ENCODE peak calls at places on chromosomes 3 and 15, in nine cellular contexts. B is WTC11; S is A549; W is esophagus squamous epithelium; Y is NB4; V is HCT116; D is lower leg skin; O is glutamatergic neuron; E is CD8-positive, alpha-beta T cell. C is an unnamed sample.

GRCh38 chr3:124266517-124266916 is 274.6 kb upstream of the ROPN1 start:
- DNase-seq in B (no peak), S (no peak), E (no peak), D (no peak), Y (no peak), O (no peak), V (no peak), W (no peak), C (no peak)

GRCh38 chr3:58999779-59000170 is 50.0 kb downstream of the CFAP20DC start:
- DNase-seq in B (no peak), D (no peak), W (no peak), Y (no peak), E (no peak), S (no peak), V (no peak), O (no peak), C (no peak)

GRCh38 chr15:34737379-34737928 is 17.3 kb downstream of the GJD2 start:
- DNase-seq in S (no peak), O (no peak), D (no peak), V (no peak), E (no peak), W (no peak), B (no peak), Y (no peak), C (no peak)

GRCh38 chr3:42683875-42684593 is 1.3 kb upstream of the KLHL40 start:
- DNase-seq in D (peak), Y (peak), E (no peak), V (peak), W (no peak), O (no peak), B (no peak), S (peak), C (no peak)

GRCh38 chr15:74511583-74511982 is 29.4 kb upstream of the ARID3B start:
- DNase-seq in D (no peak), V (no peak), Y (peak), S (no peak), E (no peak), B (no peak), W (no peak), O (no peak), C (no peak)

GRCh38 chr15:90002428-90002844 is 1.3 kb downstream of the ZNF710 start:
- DNase-seq in W (no peak), D (peak), O (peak), V (no peak), B (peak), E (no peak), S (peak), Y (peak), C (no peak)

GRCh38 chr3:138459619-138460535 is 25.5 kb downstream of the ESYT3 start:
- DNase-seq in Y (no peak), S (no peak), E (no peak), D (peak), V (no peak), W (no peak), O (no peak), B (no peak), C (no peak)

GRCh38 chr15:87354661-87355410 is 901.7 kb downstream of the NTRK3 start:
- DNase-seq in W (no peak), Y (no peak), O (no peak), S (no peak), V (no peak), E (no peak), D (no peak), B (no peak), C (no peak)

GRCh38 chr3:178260887-178261286 is 275.3 kb upstream of the KCNMB2 start:
- DNase-seq in B (no peak), V (no peak), S (no peak), O (no peak), E (no peak), D (no peak), Y (no peak), W (no peak), C (no peak)

GRCh38 chr3:46579756-46580286 is 13.7 kb upstream of the LRRC2 start:
- DNase-seq in S (no peak), O (no peak), Y (no peak), B (no peak), E (no peak), D (no peak), V (no peak), W (no peak), C (no peak)

GRCh38 chr15:90677807-90678790 is 39.0 kb upstream of the BLM start:
- DNase-seq in E (no peak), D (no peak), S (no peak), O (no peak), W (no peak), B (no peak), Y (no peak), V (no peak), C (no peak)

GRCh38 chr3:126530171-126531050 is 6.5 kb downstream of the CHST13 start:
- DNase-seq in D (no peak), E (no peak), S (no peak), O (peak), Y (peak), W (no peak), B (no peak), V (no peak), C (no peak)

GRCh38 chr3:29333520-29333919 is 52.6 kb downstream of the RBMS3 start:
- DNase-seq in V (no peak), S (no peak), W (no peak), D (no peak), E (no peak), Y (no peak), B (no peak), O (no peak), C (no peak)

GRCh38 chr3:131526801-131527347 is 24.1 kb upstream of the MRPL3 start:
- DNase-seq in V (no peak), O (peak), Y (peak), E (no peak), D (no peak), B (peak), S (peak), W (no peak), C (peak)

GRCh38 chr3:43932921-43933320 is 242.2 kb downstream of the ABHD5 start:
- DNase-seq in B (no peak), Y (no peak), D (no peak), O (no peak), E (no peak), S (no peak), W (no peak), V (no peak), C (no peak)

GRCh38 chr15:74857671-74858365 is 14.9 kb upstream of the ULK3 start:
- DNase-seq in B (no peak), O (no peak), Y (no peak), D (no peak), E (no peak), W (no peak), V (no peak), S (no peak), C (no peak)

GRCh38 chr3:97793415-97794019 is 28.3 kb upstream of the CRYBG3 start:
- DNase-seq in D (no peak), S (peak), E (no peak), Y (peak), O (no peak), V (peak), B (no peak), W (no peak), C (no peak)

GRCh38 chr15:92454525-92455105 is 60.9 kb downstream of the ST8SIA2 start:
- DNase-seq in S (no peak), B (no peak), O (no peak), W (no peak), E (no peak), D (no peak), Y (no peak), V (no peak), C (no peak)

GRCh38 chr15:88782465-88782864 is 20.8 kb upstream of the ACAN start:
- DNase-seq in V (no peak), D (peak), B (no peak), Y (no peak), O (no peak), W (no peak), S (no peak), E (no peak), C (no peak)

GRCh38 chr15:25717116-25717755 is 145.9 kb downstream of the ATP10A start:
- DNase-seq in B (no peak), D (peak), Y (no peak), V (no peak), O (no peak), E (no peak), S (no peak), W (no peak), C (no peak)

GRCh38 chr3:165642761-165643432 is 194.3 kb downstream of the BCHE start:
- DNase-seq in O (no peak), E (no peak), B (no peak), V (peak), Y (no peak), S (peak), W (no peak), D (no peak), C (no peak)

GRCh38 chr3:175208316-175208715 is 349.2 kb downstream of the NAALADL2 start:
- DNase-seq in D (no peak), B (no peak), Y (no peak), V (no peak), O (no peak), W (no peak), E (no peak), S (no peak), C (no peak)

GRCh38 chr3:48716508-48716981 is 476 bp downstream of the IP6K2 start:
- DNase-seq in S (no peak), V (no peak), W (no peak), B (peak), Y (peak), E (peak), O (peak), D (no peak), C (peak)

GRCh38 chr3:175890056-175890455 is 1030.9 kb downstream of the NAALADL2 start:
- DNase-seq in B (no peak), D (no peak), W (no peak), E (no peak), Y (no peak), S (no peak), O (no peak), V (no peak), C (no peak)

GRCh38 chr3:60812544-60812943 is 438.7 kb downstream of the FHIT start:
- DNase-seq in O (no peak), W (no peak), V (no peak), D (no peak), S (no peak), E (no peak), B (no peak), Y (no peak), C (no peak)

GRCh38 chr3:38651153-38651789 is 1.8 kb upstream of the SCN5A start:
- DNase-seq in E (peak), V (peak), D (peak), S (peak), B (peak), Y (peak), O (peak), W (no peak), C (peak)

GRCh38 chr3:1131156-1131555 is 38.3 kb downstream of the CNTN6 start:
- DNase-seq in B (no peak), E (no peak), S (no peak), D (no peak), Y (no peak), O (no peak), V (no peak), W (no peak), C (no peak)

GRCh38 chr3:187064210-187065115 is 74.8 kb downstream of the RPL39L start:
- DNase-seq in W (no peak), D (no peak), S (no peak), E (no peak), O (no peak), B (no peak), Y (peak), V (no peak), C (peak)

GRCh38 chr15:101128191-101128590 is 123.7 kb downstream of the CHSY1 start:
- DNase-seq in W (no peak), V (no peak), D (no peak), O (no peak), S (no peak), Y (no peak), B (no peak), E (no peak), C (no peak)

GRCh38 chr3:45124379-45124778 is 21.8 kb downstream of the CDCP1 start:
- DNase-seq in Y (no peak), B (no peak), V (no peak), S (peak), D (no peak), E (no peak), W (no peak), O (no peak), C (no peak)

GRCh38 chr15:80581976-80582375 is 113.1 kb upstream of the ABHD17C start:
- DNase-seq in B (no peak), V (no peak), D (peak), W (no peak), E (no peak), S (no peak), O (no peak), Y (no peak), C (no peak)

GRCh38 chr15:57598346-57598745 is 6.6 kb downstream of the MYZAP start:
- DNase-seq in V (no peak), E (no peak), S (no peak), D (no peak), Y (no peak), O (no peak), B (no peak), W (no peak), C (no peak)

GRCh38 chr15:80328496-80328895 is 75.7 kb upstream of the ARNT2 start:
- DNase-seq in W (no peak), S (no peak), V (no peak), O (no peak), D (no peak), B (no peak), E (no peak), Y (peak), C (no peak)

GRCh38 chr3:139893264-139893962 is 41.6 kb upstream of the CLSTN2 start:
- DNase-seq in D (no peak), W (no peak), B (no peak), O (no peak), V (no peak), S (no peak), Y (no peak), E (no peak), C (no peak)

GRCh38 chr3:70856414-70857162 is 544.1 kb upstream of the MDFIC2 start:
- DNase-seq in S (peak), D (no peak), V (no peak), W (no peak), B (no peak), Y (no peak), O (no peak), E (no peak), C (no peak)

GRCh38 chr3:152400912-152401311 is 132.2 kb downstream of the MBNL1 start:
- DNase-seq in W (no peak), D (no peak), V (no peak), E (no peak), S (no peak), O (no peak), B (no peak), Y (no peak), C (no peak)

GRCh38 chr15:49215768-49216739 is 46.0 kb downstream of the GALK2 start:
- DNase-seq in S (no peak), Y (no peak), W (no peak), B (peak), D (no peak), E (no peak), V (peak), O (no peak), C (no peak)

GRCh38 chr3:171940250-171940649 is 97.1 kb downstream of the TMEM212 start:
- DNase-seq in W (no peak), E (no peak), Y (peak), V (no peak), S (no peak), B (no peak), O (no peak), D (no peak), C (no peak)

GRCh38 chr3:171939578-171939977 is 96.4 kb downstream of the TMEM212 start:
- DNase-seq in O (no peak), V (no peak), W (no peak), B (no peak), S (no peak), Y (no peak), D (no peak), E (no peak), C (no peak)

GRCh38 chr3:171944109-171945016 is 95.0 kb upstream of the FNDC3B start:
- DNase-seq in S (no peak), D (no peak), O (no peak), Y (no peak), E (no peak), W (no peak), V (no peak), B (no peak), C (no peak)

GRCh38 chr3:171948674-171949073 is 90.7 kb upstream of the FNDC3B start:
- DNase-seq in E (no peak), S (no peak), W (no peak), O (no peak), B (no peak), D (no peak), V (no peak), Y (no peak), C (no peak)

DNA sequence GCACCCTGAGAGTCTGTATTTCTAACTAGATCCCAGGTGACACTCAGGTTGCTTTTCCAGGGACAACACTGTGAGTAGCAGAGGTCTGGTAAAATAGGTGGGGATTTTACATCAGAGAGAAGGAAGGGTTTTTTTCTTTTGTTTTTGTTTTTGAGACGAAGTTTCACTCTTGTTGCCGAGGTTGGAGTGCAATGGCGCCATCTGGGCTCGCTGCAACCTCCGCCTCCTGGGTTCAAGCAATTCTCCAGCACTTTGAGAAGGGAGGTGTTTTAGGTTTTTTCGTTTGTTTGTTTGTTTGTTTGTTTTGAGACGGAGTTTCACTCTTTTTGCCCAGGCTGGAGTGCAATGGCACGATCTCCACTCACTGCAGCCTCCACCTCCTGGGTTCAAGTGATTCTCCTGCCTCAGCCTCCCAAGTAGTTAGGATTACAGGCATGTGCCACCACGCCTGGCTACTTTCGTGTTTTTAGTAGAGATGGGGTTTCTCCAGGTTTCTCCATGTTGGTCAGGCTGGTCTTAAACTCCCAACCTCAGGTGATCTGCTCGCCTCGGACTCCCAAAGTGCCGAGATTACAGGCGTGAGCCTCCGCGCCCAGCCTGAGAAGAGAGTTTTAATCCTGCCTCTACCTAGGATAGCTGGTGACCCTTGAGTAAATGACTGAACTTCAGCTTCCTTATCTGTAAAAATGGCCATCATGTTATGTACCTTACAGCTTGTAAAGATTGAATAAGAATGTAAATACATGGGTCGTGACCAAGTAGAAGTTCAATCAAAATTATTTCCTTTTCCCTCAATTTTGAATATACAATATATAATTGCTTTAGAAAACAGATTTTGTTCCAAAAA is 95.9 kb upstream of the FNDC3B start:
- DNase-seq in Y (no peak), S (no peak), B (no peak), O (no peak), V (no peak), E (no peak), D (no peak), W (no peak), C (no peak)
- TF ChIP-seq CTCF in Y (no peak), S (no peak), B (no peak), O (no peak), V (no peak), E (no peak), D (no peak), W (no peak), C (no peak)

GRCh38 chr3:14124223-14124614 is 451 bp downstream of the CHCHD4 start:
- DNase-seq in W (no peak), V (no peak), D (peak), O (peak), S (peak), B (peak), Y (peak), E (peak), C (peak)

GRCh38 chr3:14122301-14122700 is 2.4 kb downstream of the CHCHD4 start:
- DNase-seq in S (no peak), V (no peak), B (no peak), O (no peak), W (no peak), Y (no peak), E (no peak), D (peak), C (no peak)

GRCh38 chr3:14124615-14125192 is at the start of the genes CHCHD4 and TMEM43:
- DNase-seq in D (peak), O (peak), W (peak), Y (peak), E (peak), B (peak), S (peak), V (peak), C (peak)

GRCh38 chr3:14121859-14122258 is 2.8 kb downstream of the CHCHD4 start:
- DNase-seq in E (no peak), B (peak), D (no peak), Y (no peak), V (no peak), O (no peak), W (no peak), S (no peak), C (no peak)

GRCh38 chr3:14123308-14124222 is 1.1 kb downstream of the CHCHD4 start:
- DNase-seq in D (peak), V (no peak), E (no peak), S (no peak), B (no peak), Y (peak), O (no peak), W (no peak), C (no peak)
- TF ChIP-seq CTCF in D (no peak), V (no peak), E (no peak), S (no peak), B (no peak), Y (no peak), O (no peak), W (no peak), C (no peak)

GRCh38 chr3:89446593-89446992 is 339.2 kb downstream of the EPHA3 start:
- DNase-seq in B (no peak), D (no peak), O (no peak), V (no peak), E (no peak), W (no peak), Y (no peak), S (no peak), C (no peak)

GRCh38 chr3:89447244-89447643 is 339.8 kb downstream of the EPHA3 start:
- DNase-seq in W (no peak), O (no peak), Y (no peak), E (no peak), B (no peak), V (no peak), S (no peak), D (no peak), C (no peak)
- TF ChIP-seq CTCF in W (no peak), O (no peak), Y (no peak), E (no peak), B (no peak), V (no peak), S (no peak), D (no peak), C (no peak)

DNA sequence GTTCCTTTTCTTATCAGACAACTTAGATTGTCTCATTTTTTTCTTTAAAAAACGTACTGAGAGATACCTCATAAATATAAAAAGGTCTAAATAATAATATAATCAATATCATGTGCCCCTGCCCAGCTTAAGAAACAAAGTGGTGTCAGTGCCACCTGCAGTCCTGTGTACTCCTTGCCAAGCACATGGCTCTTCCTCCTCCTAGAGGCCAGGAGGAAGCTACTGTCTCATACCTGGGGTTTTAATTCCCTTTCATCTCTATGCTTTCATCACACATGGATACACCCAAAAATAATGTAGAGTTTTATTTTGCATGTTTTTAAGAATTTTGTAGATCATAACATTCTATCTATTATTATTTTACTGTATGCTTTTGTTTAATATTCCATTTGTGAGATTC is 98.6 kb upstream of the C15orf61 start:
- DNase-seq in E (no peak), Y (no peak), B (no peak), D (no peak), W (no peak), V (no peak), O (no peak), S (no peak), C (no peak)
- TF ChIP-seq CTCF in E (no peak), Y (no peak), B (no peak), D (no peak), W (no peak), V (peak), O (no peak), S (peak), C (no peak)

GRCh38 chr3:181726351-181727121 is 14.8 kb downstream of the SOX2 start:
- DNase-seq in D (no peak), Y (no peak), B (peak), W (no peak), O (peak), E (no peak), S (no peak), V (no peak), C (peak)
- TF ChIP-seq CTCF in D (no peak), Y (no peak), B (no peak), W (peak), O (no peak), E (no peak), S (no peak), V (no peak), C (no peak)

GRCh38 chr15:38708672-38709188 is 144.1 kb upstream of the RASGRP1 start:
- DNase-seq in W (no peak), V (no peak), S (no peak), Y (no peak), O (no peak), B (no peak), D (no peak), E (no peak), C (no peak)

GRCh38 chr15:38705421-38706219 is 141.0 kb upstream of the RASGRP1 start:
- DNase-seq in B (no peak), D (no peak), E (no peak), S (no peak), W (no peak), V (no peak), O (no peak), Y (no peak), C (no peak)

GRCh38 chr15:38706956-38707355 is 142.3 kb upstream of the RASGRP1 start:
- DNase-seq in Y (no peak), E (no peak), V (no peak), B (no peak), W (no peak), O (no peak), S (no peak), D (no peak), C (no peak)

GRCh38 chr15:38709196-38709595 is 144.6 kb upstream of the RASGRP1 start:
- DNase-seq in S (no peak), W (no peak), D (no peak), V (no peak), B (no peak), Y (no peak), E (no peak), O (no peak), C (no peak)

GRCh38 chr15:38707802-38708671 is 143.4 kb upstream of the RASGRP1 start:
- DNase-seq in E (no peak), B (peak), V (peak), D (no peak), Y (peak), W (no peak), S (peak), O (peak), C (peak)
- TF ChIP-seq CTCF in E (peak), B (peak), V (peak), D (no peak), Y (peak), W (peak), S (peak), O (peak), C (peak)